ENCODE peak calls at places on chromosome 18, in eight cellular contexts. One of them, this sample, is unnamed.

GRCh38 chr18:53991805-53992204 is 232.7 kb downstream of the MBD2 start:
- DNase-seq in Peyer's patch: no peak
- DNase-seq in AG09309: no peak
- DNase-seq in uterus: no peak
- DNase-seq in neural progenitor cell: no peak
- DNase-seq in A673: no peak
- DNase-seq in B cell: no peak
- DNase-seq in GM12864: no peak
- DNase-seq in this sample: no peak

GRCh38 chr18:57087985-57088384 is 58.9 kb upstream of the BOD1L2 start:
- DNase-seq in Peyer's patch: no peak
- DNase-seq in AG09309: no peak
- DNase-seq in uterus: no peak
- DNase-seq in neural progenitor cell: no peak
- DNase-seq in A673: no peak
- DNase-seq in B cell: no peak
- DNase-seq in GM12864: no peak
- DNase-seq in this sample: no peak

GRCh38 chr18:70448588-70448987 is 159.7 kb downstream of the SOCS6 start:
- DNase-seq in Peyer's patch: no peak
- DNase-seq in AG09309: no peak
- DNase-seq in uterus: no peak
- DNase-seq in neural progenitor cell: no peak
- DNase-seq in A673: no peak
- DNase-seq in B cell: no peak
- DNase-seq in GM12864: no peak
- DNase-seq in this sample: no peak

GRCh38 chr18:48375150-48375790 is 33.9 kb downstream of the ZBTB7C start:
- DNase-seq in Peyer's patch: no peak
- DNase-seq in AG09309: no peak
- DNase-seq in uterus: no peak
- DNase-seq in neural progenitor cell: no peak
- DNase-seq in A673: no peak
- DNase-seq in B cell: no peak
- DNase-seq in GM12864: no peak
- DNase-seq in this sample: no peak

GRCh38 chr18:70322928-70323327 is 34.1 kb downstream of the SOCS6 start:
- DNase-seq in Peyer's patch: no peak
- DNase-seq in AG09309: no peak
- DNase-seq in uterus: no peak
- DNase-seq in neural progenitor cell: peak; percentile 31
- DNase-seq in A673: peak; percentile 5
- DNase-seq in B cell: no peak
- DNase-seq in GM12864: no peak
- DNase-seq in this sample: no peak

GRCh38 chr18:692841-693240 is 19.6 kb downstream of the ENOSF1 start:
- DNase-seq in Peyer's patch: no peak
- DNase-seq in AG09309: no peak
- DNase-seq in uterus: no peak
- DNase-seq in neural progenitor cell: no peak
- DNase-seq in A673: no peak
- DNase-seq in B cell: no peak
- DNase-seq in GM12864: no peak
- DNase-seq in this sample: no peak

GRCh38 chr18:47932603-47933002 is 2.1 kb upstream of the SMAD2 start:
- DNase-seq in Peyer's patch: no peak
- DNase-seq in AG09309: no peak
- DNase-seq in uterus: no peak
- DNase-seq in neural progenitor cell: peak; percentile 33
- DNase-seq in A673: no peak
- DNase-seq in B cell: no peak
- DNase-seq in GM12864: no peak
- DNase-seq in this sample: no peak

GRCh38 chr18:74499633-74500032 is 3.5 kb downstream of the CNDP2 start:
- DNase-seq in Peyer's patch: peak; percentile 75
- DNase-seq in AG09309: no peak
- DNase-seq in uterus: peak; percentile 60
- DNase-seq in neural progenitor cell: no peak
- DNase-seq in A673: no peak
- DNase-seq in B cell: no peak
- DNase-seq in GM12864: peak; percentile 55
- DNase-seq in this sample: no peak

GRCh38 chr18:40984856-40985255 is 970.2 kb upstream of the PIK3C3 start:
- DNase-seq in Peyer's patch: no peak
- DNase-seq in AG09309: no peak
- DNase-seq in uterus: no peak
- DNase-seq in neural progenitor cell: no peak
- DNase-seq in A673: no peak
- DNase-seq in B cell: no peak
- DNase-seq in GM12864: no peak
- DNase-seq in this sample: no peak

GRCh38 chr18:5142859-5143258 is 54.2 kb downstream of the AKAIN1 start:
- DNase-seq in Peyer's patch: no peak
- DNase-seq in AG09309: no peak
- DNase-seq in uterus: no peak
- DNase-seq in neural progenitor cell: no peak
- DNase-seq in A673: no peak
- DNase-seq in B cell: no peak
- DNase-seq in GM12864: no peak
- DNase-seq in this sample: no peak

GRCh38 chr18:24801011-24801410 is 340.6 kb downstream of the HRH4 start:
- DNase-seq in Peyer's patch: no peak
- DNase-seq in AG09309: no peak
- DNase-seq in uterus: no peak
- DNase-seq in neural progenitor cell: no peak
- DNase-seq in A673: no peak
- DNase-seq in B cell: no peak
- DNase-seq in GM12864: no peak
- DNase-seq in this sample: no peak

GRCh38 chr18:21369146-21369545 is 127.1 kb downstream of the GREB1L start:
- DNase-seq in Peyer's patch: no peak
- DNase-seq in AG09309: no peak
- DNase-seq in uterus: no peak
- DNase-seq in neural progenitor cell: no peak
- DNase-seq in A673: no peak
- DNase-seq in B cell: no peak
- DNase-seq in GM12864: no peak
- DNase-seq in this sample: no peak

GRCh38 chr18:378039-378438 is 110.2 kb upstream of the THOC1 start:
- DNase-seq in Peyer's patch: no peak
- DNase-seq in AG09309: no peak
- DNase-seq in uterus: no peak
- DNase-seq in neural progenitor cell: no peak
- DNase-seq in A673: no peak
- DNase-seq in B cell: no peak
- DNase-seq in GM12864: no peak
- DNase-seq in this sample: no peak

GRCh38 chr18:49019446-49020045 is 68.8 kb upstream of the SMAD7 start:
- DNase-seq in Peyer's patch: no peak
- DNase-seq in AG09309: no peak
- DNase-seq in uterus: peak; percentile 10
- DNase-seq in neural progenitor cell: no peak
- DNase-seq in A673: no peak
- DNase-seq in B cell: no peak
- DNase-seq in GM12864: peak; percentile 15
- DNase-seq in this sample: no peak

GRCh38 chr18:7772496-7772861 is 205.4 kb downstream of the PTPRM start:
- DNase-seq in Peyer's patch: no peak
- DNase-seq in AG09309: no peak
- DNase-seq in uterus: no peak
- DNase-seq in neural progenitor cell: no peak
- DNase-seq in A673: no peak
- DNase-seq in B cell: no peak
- DNase-seq in GM12864: no peak
- DNase-seq in this sample: no peak

GRCh38 chr18:61921621-61922235 is 28.9 kb upstream of the RNF152 start:
- DNase-seq in Peyer's patch: no peak
- DNase-seq in AG09309: no peak
- DNase-seq in uterus: no peak
- DNase-seq in neural progenitor cell: no peak
- DNase-seq in A673: no peak
- DNase-seq in B cell: no peak
- DNase-seq in GM12864: no peak
- DNase-seq in this sample: no peak

GRCh38 chr18:9986156-9986930 is 72.5 kb downstream of the VAPA start:
- DNase-seq in Peyer's patch: no peak
- DNase-seq in AG09309: no peak
- DNase-seq in uterus: no peak
- DNase-seq in neural progenitor cell: no peak
- DNase-seq in A673: no peak
- DNase-seq in B cell: no peak
- DNase-seq in GM12864: no peak
- DNase-seq in this sample: no peak

GRCh38 chr18:58545338-58546096 is 83.4 kb downstream of the ALPK2 start:
- DNase-seq in Peyer's patch: no peak
- DNase-seq in AG09309: no peak
- DNase-seq in uterus: no peak
- DNase-seq in neural progenitor cell: no peak
- DNase-seq in A673: no peak
- DNase-seq in B cell: no peak
- DNase-seq in GM12864: no peak
- DNase-seq in this sample: no peak

GRCh38 chr18:74289946-74290478 is 1.8 kb downstream of the CYB5A start:
- DNase-seq in Peyer's patch: no peak
- DNase-seq in AG09309: no peak
- DNase-seq in uterus: no peak
- DNase-seq in neural progenitor cell: no peak
- DNase-seq in A673: no peak
- DNase-seq in B cell: no peak
- DNase-seq in GM12864: no peak
- DNase-seq in this sample: no peak

GRCh38 chr18:55287146-55287806 is 300.7 kb downstream of the TCF4 start:
- DNase-seq in Peyer's patch: no peak
- DNase-seq in AG09309: no peak
- DNase-seq in uterus: no peak
- DNase-seq in neural progenitor cell: peak; percentile 7
- DNase-seq in A673: no peak
- DNase-seq in B cell: no peak
- DNase-seq in GM12864: no peak
- DNase-seq in this sample: no peak

GRCh38 chr18:47898696-47899095 is 31.8 kb downstream of the SMAD2 start:
- DNase-seq in Peyer's patch: no peak
- DNase-seq in AG09309: no peak
- DNase-seq in uterus: no peak
- DNase-seq in neural progenitor cell: no peak
- DNase-seq in A673: no peak
- DNase-seq in B cell: no peak
- DNase-seq in GM12864: no peak
- DNase-seq in this sample: no peak

GRCh38 chr18:36392888-36393287 is 95.4 kb downstream of the FHOD3 start:
- DNase-seq in Peyer's patch: no peak
- DNase-seq in AG09309: no peak
- DNase-seq in uterus: no peak
- DNase-seq in neural progenitor cell: no peak
- DNase-seq in A673: no peak
- DNase-seq in B cell: no peak
- DNase-seq in GM12864: no peak
- DNase-seq in this sample: no peak

GRCh38 chr18:49023938-49024341 is 73.2 kb upstream of the SMAD7 start:
- DNase-seq in Peyer's patch: peak; percentile 10
- DNase-seq in AG09309: no peak
- DNase-seq in uterus: no peak
- DNase-seq in neural progenitor cell: no peak
- DNase-seq in A673: no peak
- DNase-seq in B cell: no peak
- DNase-seq in GM12864: no peak
- DNase-seq in this sample: peak; percentile 67

GRCh38 chr18:76805221-76805620 is 17.1 kb upstream of the ZNF236 start:
- DNase-seq in Peyer's patch: no peak
- DNase-seq in AG09309: no peak
- DNase-seq in uterus: no peak
- DNase-seq in neural progenitor cell: no peak
- DNase-seq in A673: peak; percentile 45
- DNase-seq in B cell: no peak
- DNase-seq in GM12864: no peak
- DNase-seq in this sample: no peak
- TF ChIP-seq CTCF in Peyer's patch: no peak
- TF ChIP-seq CTCF in AG09309: peak; percentile 38
- TF ChIP-seq CTCF in uterus: no peak
- TF ChIP-seq CTCF in neural progenitor cell: peak; percentile 11
- TF ChIP-seq CTCF in A673: peak; percentile 23
- TF ChIP-seq CTCF in B cell: no peak
- TF ChIP-seq CTCF in GM12864: no peak
- TF ChIP-seq CTCF in this sample: peak; percentile 56

GRCh38 chr18:37481058-37481457 is 84.5 kb downstream of the CELF4 start:
- DNase-seq in Peyer's patch: no peak
- DNase-seq in AG09309: no peak
- DNase-seq in uterus: no peak
- DNase-seq in neural progenitor cell: peak; percentile 26
- DNase-seq in A673: no peak
- DNase-seq in B cell: no peak
- DNase-seq in GM12864: no peak
- DNase-seq in this sample: no peak

GRCh38 chr18:37476182-37476581 is 89.4 kb downstream of the CELF4 start:
- DNase-seq in Peyer's patch: no peak
- DNase-seq in AG09309: no peak
- DNase-seq in uterus: no peak
- DNase-seq in neural progenitor cell: peak; percentile 73
- DNase-seq in A673: peak; percentile 62
- DNase-seq in B cell: no peak
- DNase-seq in GM12864: peak; percentile 2
- DNase-seq in this sample: no peak

GRCh38 chr18:37481491-37481890 is 84.1 kb downstream of the CELF4 start:
- DNase-seq in Peyer's patch: no peak
- DNase-seq in AG09309: no peak
- DNase-seq in uterus: no peak
- DNase-seq in neural progenitor cell: no peak
- DNase-seq in A673: no peak
- DNase-seq in B cell: no peak
- DNase-seq in GM12864: no peak
- DNase-seq in this sample: no peak

GRCh38 chr18:37471619-37472018 is 94.0 kb downstream of the CELF4 start:
- DNase-seq in Peyer's patch: no peak
- DNase-seq in AG09309: no peak
- DNase-seq in uterus: no peak
- DNase-seq in neural progenitor cell: no peak
- DNase-seq in A673: peak; percentile 1
- DNase-seq in B cell: no peak
- DNase-seq in GM12864: no peak
- DNase-seq in this sample: no peak

GRCh38 chr18:37476611-37477295 is 88.8 kb downstream of the CELF4 start:
- DNase-seq in Peyer's patch: no peak
- DNase-seq in AG09309: no peak
- DNase-seq in uterus: no peak
- DNase-seq in neural progenitor cell: no peak
- DNase-seq in A673: no peak
- DNase-seq in B cell: no peak
- DNase-seq in GM12864: no peak
- DNase-seq in this sample: no peak
- TF ChIP-seq CTCF in Peyer's patch: no peak
- TF ChIP-seq CTCF in AG09309: no peak
- TF ChIP-seq CTCF in uterus: no peak
- TF ChIP-seq CTCF in neural progenitor cell: no peak
- TF ChIP-seq CTCF in A673: no peak
- TF ChIP-seq CTCF in B cell: no peak
- TF ChIP-seq CTCF in GM12864: no peak
- TF ChIP-seq CTCF in this sample: no peak

GRCh38 chr18:22378672-22379282 is 38.9 kb downstream of the CTAGE1 start:
- DNase-seq in Peyer's patch: no peak
- DNase-seq in AG09309: no peak
- DNase-seq in uterus: no peak
- DNase-seq in neural progenitor cell: peak; percentile 67
- DNase-seq in A673: peak; percentile 56
- DNase-seq in B cell: no peak
- DNase-seq in GM12864: no peak
- DNase-seq in this sample: no peak
- TF ChIP-seq CTCF in Peyer's patch: peak; percentile 7
- TF ChIP-seq CTCF in AG09309: peak; percentile 53
- TF ChIP-seq CTCF in uterus: peak; percentile 33
- TF ChIP-seq CTCF in neural progenitor cell: peak; percentile 70
- TF ChIP-seq CTCF in A673: peak; percentile 51
- TF ChIP-seq CTCF in B cell: no peak
- TF ChIP-seq CTCF in GM12864: peak; percentile 55
- TF ChIP-seq CTCF in this sample: peak; percentile 75

GRCh38 chr18:23689031-23689615 is at the start of gene LAMA3:
- DNase-seq in Peyer's patch: no peak
- DNase-seq in AG09309: no peak
- DNase-seq in uterus: peak; percentile 74
- DNase-seq in neural progenitor cell: peak; percentile 81
- DNase-seq in A673: peak; percentile 68
- DNase-seq in B cell: no peak
- DNase-seq in GM12864: no peak
- DNase-seq in this sample: no peak
- TF ChIP-seq CTCF in Peyer's patch: no peak
- TF ChIP-seq CTCF in AG09309: peak; percentile 42
- TF ChIP-seq CTCF in uterus: peak; percentile 34
- TF ChIP-seq CTCF in neural progenitor cell: peak; percentile 15
- TF ChIP-seq CTCF in A673: peak; percentile 40
- TF ChIP-seq CTCF in B cell: no peak
- TF ChIP-seq CTCF in GM12864: no peak
- TF ChIP-seq CTCF in this sample: peak; percentile 56